ENCODE peak calls at places on chromosomes 7 and 10, in five cellular contexts. A is heart right ventricle, H is astrocyte of the cerebellum, M is foreskin fibroblast, Z is HCT116. F is an unnamed sample.

GRCh38 chr7:12389089-12389700 is 14.5 kb downstream of the VWDE start:
- DNase-seq in A (peak), H (peak), M (peak), Z (peak), F (peak)

GRCh38 chr7:82166666-82167065 is 276.9 kb downstream of the CACNA2D1 start:
- DNase-seq in A (no peak), H (no peak), M (no peak), Z (no peak), F (no peak)

GRCh38 chr10:78806805-78807221 is 262.0 kb upstream of the ZMIZ1 start:
- DNase-seq in A (no peak), H (no peak), M (no peak), Z (no peak), F (peak)

GRCh38 chr10:28254290-28254985 is 48.4 kb downstream of the MPP7 start:
- DNase-seq in A (no peak), H (no peak), M (peak), Z (peak), F (peak)

GRCh38 chr10:122126763-122127659 is 138.0 kb downstream of the TACC2 start:
- DNase-seq in A (peak), H (peak), M (peak), Z (peak), F (peak)

GRCh38 chr7:28687631-28688030 is 270.5 kb downstream of the TRIL start:
- DNase-seq in A (no peak), H (no peak), M (no peak), Z (no peak), F (no peak)

GRCh38 chr7:96310106-96310505 is 11.8 kb downstream of the SLC25A13 start:
- DNase-seq in A (no peak), H (no peak), M (peak), Z (no peak), F (peak)

GRCh38 chr7:140326116-140326928 is 72.0 kb downstream of the SLC37A3 start:
- DNase-seq in A (peak), H (peak), M (peak), Z (no peak), F (peak)

GRCh38 chr7:154633641-154634040 is 369.3 kb downstream of the PAXIP1 start:
- DNase-seq in A (no peak), H (no peak), M (no peak), Z (no peak), F (no peak)

GRCh38 chr10:48899781-48900180 is 39.9 kb downstream of the LRRC18 start:
- DNase-seq in A (no peak), H (no peak), M (no peak), Z (no peak), F (no peak)

GRCh38 chr10:118911361-118911760 is 118.2 kb upstream of the NANOS1 start:
- DNase-seq in A (no peak), H (no peak), M (peak), Z (peak), F (peak)

GRCh38 chr7:13827716-13828115 is 161.8 kb downstream of the ETV1 start:
- DNase-seq in A (no peak), H (no peak), M (peak), Z (no peak), F (no peak)

GRCh38 chr7:115024276-115024675 is 102.4 kb downstream of the MDFIC start:
- DNase-seq in A (no peak), H (no peak), M (no peak), Z (no peak), F (peak)

GRCh38 chr7:129381710-129382484 is 52.3 kb upstream of the STRIP2 start:
- DNase-seq in A (no peak), H (no peak), M (no peak), Z (no peak), F (no peak)

GRCh38 chr10:43421519-43421918 is 12.5 kb upstream of the HNRNPF start:
- DNase-seq in A (no peak), H (no peak), M (peak), Z (no peak), F (no peak)

GRCh38 chr7:95867309-95867708 is 95.0 kb downstream of the DYNC1I1 start:
- DNase-seq in A (no peak), H (no peak), M (no peak), Z (no peak), F (no peak)

GRCh38 chr7:106284516-106285050 is at the start of gene NAMPT:
- DNase-seq in A (peak), H (no peak), M (peak), Z (no peak), F (peak)

GRCh38 chr7:44994877-44995554 is 5.0 kb upstream of the CCM2 start:
- DNase-seq in A (no peak), H (no peak), M (no peak), Z (no peak), F (no peak)

GRCh38 chr7:126727930-126728331 is 524.8 kb downstream of the GRM8 start:
- DNase-seq in A (no peak), H (no peak), M (peak), Z (no peak), F (no peak)

GRCh38 chr10:14397069-14397468 is 66.3 kb upstream of the FRMD4A start:
- DNase-seq in A (peak), H (peak), M (peak), Z (no peak), F (peak)

GRCh38 chr7:30310674-30311362 is 26.4 kb downstream of the ZNRF2 start:
- DNase-seq in A (no peak), H (no peak), M (no peak), Z (no peak), F (no peak)

GRCh38 chr10:71966046-71967004 is 2.1 kb downstream of the CHST3 start:
- DNase-seq in A (no peak), H (no peak), M (peak), Z (no peak), F (no peak)

GRCh38 chr7:134364619-134365037 is 47.9 kb upstream of the SLC35B4 start:
- DNase-seq in A (no peak), H (no peak), M (peak), Z (peak), F (peak)

GRCh38 chr10:36188054-36188453 is 546.0 kb upstream of the FZD8 start:
- DNase-seq in A (peak), H (no peak), M (no peak), Z (no peak), F (no peak)

GRCh38 chr7:32043688-32044087 is 26.5 kb downstream of the PDE1C start:
- DNase-seq in A (no peak), H (no peak), M (peak), Z (no peak), F (no peak)

GRCh38 chr10:113094114-113094486 is 144.1 kb downstream of the TCF7L2 start:
- DNase-seq in A (no peak), H (no peak), M (peak), Z (no peak), F (peak)

GRCh38 chr10:97861924-97862323 is 12.3 kb downstream of the GOLGA7B start:
- DNase-seq in A (no peak), H (no peak), M (no peak), Z (no peak), F (no peak)

GRCh38 chr10:104123397-104123796 is 1.4 kb downstream of the SFR1 start:
- DNase-seq in A (no peak), H (no peak), M (peak), Z (no peak), F (no peak)

GRCh38 chr7:152756126-152756525 is 3.4 kb upstream of the ACTR3B start:
- DNase-seq in A (no peak), H (no peak), M (peak), Z (no peak), F (no peak)

GRCh38 chr10:47164126-47164799 is 135.7 kb upstream of the GDF10 start:
- DNase-seq in A (no peak), H (peak), M (peak), Z (no peak), F (peak)

GRCh38 chr10:3261921-3262320 is 89.3 kb upstream of the PITRM1 start:
- DNase-seq in A (no peak), H (no peak), M (no peak), Z (no peak), F (no peak)

GRCh38 chr10:3264178-3264867 is 91.7 kb upstream of the PITRM1 start:
- DNase-seq in A (no peak), H (no peak), M (no peak), Z (no peak), F (no peak)

GRCh38 chr10:3263082-3263481 is 90.5 kb upstream of the PITRM1 start:
- DNase-seq in A (no peak), H (no peak), M (no peak), Z (no peak), F (no peak)

GRCh38 chr10:3265081-3265480 is 92.5 kb upstream of the PITRM1 start:
- DNase-seq in A (no peak), H (no peak), M (no peak), Z (no peak), F (no peak)

DNA sequence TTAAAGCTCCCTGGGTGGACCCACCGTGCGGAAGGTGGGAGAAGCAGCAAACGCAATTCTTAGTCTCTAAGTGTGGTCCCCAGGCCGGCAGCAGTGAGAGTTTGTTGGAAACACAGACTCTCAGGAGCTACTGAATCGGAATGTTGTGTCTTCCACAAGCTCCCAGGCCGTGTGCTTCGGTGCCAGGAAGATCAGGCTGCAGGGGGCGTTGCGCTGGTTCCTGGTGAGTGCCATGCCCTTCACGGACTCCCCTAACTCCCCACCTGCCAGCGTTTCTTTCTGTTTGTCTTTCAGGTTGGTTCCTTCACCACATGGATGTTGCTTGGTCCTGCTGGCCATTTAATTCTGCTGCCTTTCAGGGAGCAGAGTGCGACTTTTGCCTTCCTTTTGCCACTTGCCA is 91.2 kb upstream of the PITRM1 start:
- DNase-seq in A (no peak), H (no peak), M (no peak), Z (no peak), F (no peak)
- TF ChIP-seq CTCF in A (no peak), H (no peak), M (no peak), Z (no peak), F (no peak)

GRCh38 chr7:145812218-145812617 is 304.4 kb upstream of the CNTNAP2 start:
- DNase-seq in A (no peak), H (no peak), M (no peak), Z (no peak), F (no peak)
- H3K4me3 ChIP-seq in A (no peak), H (no peak), M (no peak), Z (no peak), F (no peak)

GRCh38 chr7:77315102-77315501 is 101.0 kb downstream of the GSAP start:
- DNase-seq in A (no peak), H (no peak), M (peak), Z (no peak), F (no peak)
- TF ChIP-seq CTCF in A (no peak), H (no peak), M (no peak), Z (no peak), F (no peak)

GRCh38 chr10:11163990-11164805 is 146.5 kb downstream of the CELF2 start:
- DNase-seq in A (no peak), H (no peak), M (peak), Z (no peak), F (no peak)

GRCh38 chr10:11165591-11166543 is 148.2 kb downstream of the CELF2 start:
- DNase-seq in A (peak), H (no peak), M (peak), Z (no peak), F (no peak)

GRCh38 chr10:11167233-11167979 is 149.7 kb downstream of the CELF2 start:
- DNase-seq in A (no peak), H (no peak), M (no peak), Z (no peak), F (no peak)

GRCh38 chr10:11162828-11163599 is 145.3 kb downstream of the CELF2 start:
- DNase-seq in A (peak), H (no peak), M (no peak), Z (no peak), F (no peak)

GRCh38 chr10:11164806-11165590 is 147.3 kb downstream of the CELF2 start:
- DNase-seq in A (peak), H (peak), M (peak), Z (no peak), F (peak)
- H3K4me3 ChIP-seq in A (peak), H (peak), M (peak), Z (no peak), F (no peak)